ENCODE peak calls at places on chromosomes 13 and 19, in five cellular contexts. K, X, W, I and H are unnamed samples.

GRCh38 chr13:112968380-112968909 is 569 bp upstream of the MCF2L start:
- DNase-seq in K (no peak), X (peak), W (no peak), I (no peak), H (peak)

GRCh38 chr13:111951982-111952565 is 114.9 kb upstream of the SOX1 start:
- DNase-seq in K (no peak), X (peak), W (no peak), I (no peak), H (no peak)

GRCh38 chr13:50950808-50951207 is 41.2 kb downstream of the RNASEH2B start:
- DNase-seq in K (no peak), X (no peak), W (no peak), I (no peak), H (no peak)

GRCh38 chr13:42229287-42229686 is 42.7 kb upstream of the AKAP11 start:
- DNase-seq in K (no peak), X (no peak), W (no peak), I (no peak), H (no peak)

GRCh38 chr13:94063096-94063495 is 416.4 kb downstream of the DCT start:
- DNase-seq in K (no peak), X (no peak), W (no peak), I (no peak), H (no peak)

GRCh38 chr13:40352385-40352778 is 314.1 kb downstream of the FOXO1 start:
- DNase-seq in K (no peak), X (peak), W (no peak), I (no peak), H (no peak)

GRCh38 chr19:4970558-4971423 is 1.9 kb downstream of the KDM4B start:
- DNase-seq in K (no peak), X (no peak), W (peak), I (no peak), H (no peak)

GRCh38 chr19:19488875-19489690 is 26.3 kb downstream of the TSSK6 start:
- DNase-seq in K (peak), X (peak), W (peak), I (peak), H (no peak)

GRCh38 chr13:99867535-99868271 is 103.9 kb downstream of the ZIC5 start:
- DNase-seq in K (no peak), X (no peak), W (no peak), I (no peak), H (no peak)

GRCh38 chr13:72726721-72727416 is 560 bp downstream of the MZT1 start:
- DNase-seq in K (peak), X (peak), W (peak), I (no peak), H (no peak)

GRCh38 chr13:114043421-114044053 is 69.7 kb upstream of the C13orf46 start:
- DNase-seq in K (peak), X (no peak), W (no peak), I (no peak), H (no peak)

GRCh38 chr13:74187564-74187963 is 53.4 kb upstream of the KLF12 start:
- DNase-seq in K (no peak), X (no peak), W (no peak), I (no peak), H (no peak)

GRCh38 chr19:49355890-49356289 is 6.3 kb downstream of the TEAD2 start:
- DNase-seq in K (no peak), X (no peak), W (no peak), I (no peak), H (no peak)

GRCh38 chr13:100484708-100485107 is 103.9 kb downstream of the GGACT start:
- DNase-seq in K (no peak), X (no peak), W (no peak), I (no peak), H (no peak)

GRCh38 chr13:96181886-96182285 is 92.0 kb downstream of the HS6ST3 start:
- DNase-seq in K (no peak), X (no peak), W (no peak), I (no peak), H (no peak)

GRCh38 chr13:60335531-60335930 is 61.5 kb upstream of the TDRD3 start:
- DNase-seq in K (no peak), X (no peak), W (no peak), I (no peak), H (no peak)

GRCh38 chr13:99971576-99972189 is at the start of gene ZIC5:
- DNase-seq in K (no peak), X (no peak), W (no peak), I (peak), H (no peak)

GRCh38 chr13:114146173-114146572 is 13.8 kb upstream of the RASA3 start:
- DNase-seq in K (no peak), X (no peak), W (no peak), I (no peak), H (no peak)

GRCh38 chr13:24982333-24982999 is 113.5 kb upstream of the PABPC3 start:
- DNase-seq in K (no peak), X (no peak), W (no peak), I (no peak), H (no peak)

GRCh38 chr13:50910483-50910805 is 853 bp downstream of the RNASEH2B start:
- DNase-seq in K (no peak), X (no peak), W (no peak), I (no peak), H (no peak)

GRCh38 chr13:47330031-47330430 is 433.2 kb upstream of the HTR2A start:
- DNase-seq in K (no peak), X (no peak), W (no peak), I (no peak), H (no peak)

GRCh38 chr19:40778865-40779284 is 828 bp downstream of the RAB4B start:
- DNase-seq in K (no peak), X (no peak), W (no peak), I (no peak), H (no peak)

GRCh38 chr13:86960876-86961275 is 710.3 kb upstream of the SLITRK5 start:
- DNase-seq in K (no peak), X (no peak), W (no peak), I (no peak), H (no peak)

GRCh38 chr19:40398417-40399056 is 8.6 kb upstream of the HIPK4 start:
- DNase-seq in K (peak), X (no peak), W (peak), I (no peak), H (peak)

GRCh38 chr19:574658-575526 is 2.5 kb downstream of the BSG start:
- DNase-seq in K (no peak), X (no peak), W (peak), I (no peak), H (no peak)

GRCh38 chr19:3444695-3445234 is 35.6 kb downstream of the SMIM24 start:
- DNase-seq in K (no peak), X (no peak), W (no peak), I (no peak), H (no peak)
- TF ChIP-seq POLR2AphosphoS5 in K (no peak), X (no peak), W (no peak), I (no peak), H (no peak)

DNA sequence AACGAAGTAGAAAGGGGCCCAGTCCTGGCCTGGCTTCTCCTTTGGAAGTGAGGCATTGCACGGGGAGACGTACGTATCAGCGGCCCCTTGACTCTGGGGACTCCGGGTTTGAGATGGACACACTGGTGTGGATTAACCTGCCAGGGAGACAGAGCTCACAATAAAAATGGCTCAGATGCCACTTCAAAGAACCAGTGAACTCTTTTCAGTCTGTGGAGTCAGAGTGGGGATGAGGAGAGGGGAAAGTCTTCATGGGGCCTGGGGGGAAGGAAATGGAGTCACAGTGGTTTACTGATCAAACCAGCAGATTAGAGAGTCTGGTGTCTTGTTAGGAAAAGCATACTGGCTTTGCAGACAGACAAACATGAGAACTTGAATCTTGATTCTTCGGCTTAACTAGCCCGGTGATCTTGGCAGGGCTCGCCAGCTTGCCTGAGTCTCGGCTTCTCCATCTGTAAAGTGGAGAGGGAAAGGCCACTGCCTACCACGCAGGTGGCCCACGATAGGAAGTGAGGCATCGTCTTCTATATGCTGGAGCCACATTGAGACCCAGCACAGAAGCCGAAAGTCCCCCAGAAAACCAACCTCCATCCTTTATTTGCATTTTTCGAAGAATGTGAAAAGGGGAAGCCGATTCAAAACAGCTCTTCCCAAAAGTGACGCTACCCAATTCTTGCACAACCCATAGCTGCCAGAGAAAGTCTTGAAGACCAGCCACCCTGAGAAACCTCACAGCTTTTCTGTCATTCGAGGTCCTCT is at the start of gene FFAR1:
- DNase-seq in K (peak), X (peak), W (no peak), I (no peak), H (no peak)
- TF ChIP-seq POLR2A in K (peak), X (no peak), W (no peak), I (no peak), H (no peak)

GRCh38 chr13:44978328-44978727 is 10.9 kb downstream of the NUFIP1 start:
- DNase-seq in K (no peak), X (no peak), W (no peak), I (no peak), H (no peak)
- TF ChIP-seq POLR2AphosphoS5 in K (no peak), X (no peak), W (no peak), I (no peak), H (no peak)

GRCh38 chr19:45406165-45406956 is at the start of gene POLR1G:
- DNase-seq in K (peak), X (peak), W (peak), I (no peak), H (peak)
- TF ChIP-seq POLR2A in K (peak), X (no peak), W (peak), I (peak), H (peak)

DNA sequence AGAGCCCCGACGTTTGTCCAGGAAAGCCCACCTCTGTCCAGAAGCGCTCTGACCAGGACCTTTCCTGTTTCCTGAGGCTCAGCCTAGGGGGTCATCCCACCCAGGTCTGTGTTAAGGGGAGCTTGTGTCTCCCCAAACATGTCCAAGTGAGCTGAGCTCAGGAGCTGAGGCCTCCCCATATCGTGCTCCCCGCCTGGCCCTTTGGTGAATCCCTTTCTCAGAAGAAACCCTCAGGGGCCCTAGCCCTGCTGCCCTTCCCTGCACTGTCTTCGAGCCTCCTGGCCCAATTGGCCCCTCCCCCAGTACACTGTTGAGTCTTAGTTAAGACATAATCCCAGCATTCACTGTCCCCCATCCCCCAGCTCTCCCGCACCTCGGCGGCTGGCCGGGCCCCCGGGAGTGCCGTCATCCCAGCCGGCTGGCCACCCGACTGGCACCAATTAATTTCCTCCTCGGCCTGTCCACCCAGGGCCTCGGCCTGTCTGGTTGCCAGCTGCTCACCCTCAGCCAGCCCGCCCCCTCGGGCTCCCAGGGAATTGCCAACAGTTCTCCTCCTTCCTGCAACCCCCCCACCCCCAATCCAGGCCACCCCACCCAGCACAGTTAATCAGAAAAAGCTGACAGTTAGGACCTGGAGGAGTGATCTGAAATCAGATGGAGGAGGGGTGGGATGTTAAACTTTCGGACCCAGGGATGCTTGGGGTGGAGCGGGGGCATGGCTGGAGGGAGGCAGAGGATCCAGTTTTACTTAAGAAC is 13.6 kb downstream of the IER2 start:
- DNase-seq in K (no peak), X (peak), W (peak), I (no peak), H (peak)
- TF ChIP-seq POLR2AphosphoS5 in K (no peak), X (no peak), W (no peak), I (peak), H (peak)

GRCh38 chr19:38721977-38722773 is 22.1 kb downstream of the CAPN12 start:
- DNase-seq in K (no peak), X (no peak), W (no peak), I (no peak), H (no peak)

GRCh38 chr19:38722947-38723605 is 21.2 kb downstream of the CAPN12 start:
- DNase-seq in K (no peak), X (no peak), W (no peak), I (no peak), H (no peak)

GRCh38 chr19:38725469-38726283 is 18.6 kb downstream of the CAPN12 start:
- DNase-seq in K (no peak), X (no peak), W (no peak), I (no peak), H (no peak)

GRCh38 chr19:38724380-38724854 is 19.9 kb downstream of the CAPN12 start:
- DNase-seq in K (no peak), X (no peak), W (no peak), I (no peak), H (no peak)

GRCh38 chr19:38723606-38724379 is 20.5 kb downstream of the CAPN12 start:
- DNase-seq in K (no peak), X (no peak), W (no peak), I (no peak), H (no peak)
- TF ChIP-seq POLR2A in K (no peak), X (no peak), W (no peak), I (no peak), H (no peak)

GRCh38 chr19:11480081-11480926 is 542 bp downstream of the ELAVL3 start:
- DNase-seq in K (no peak), X (no peak), W (peak), I (no peak), H (no peak)

GRCh38 chr19:11483176-11484111 is 2.6 kb upstream of the ELAVL3 start:
- DNase-seq in K (no peak), X (no peak), W (peak), I (no peak), H (no peak)

GRCh38 chr19:11482384-11483050 is 1.7 kb upstream of the ELAVL3 start:
- DNase-seq in K (peak), X (peak), W (peak), I (peak), H (peak)

GRCh38 chr19:11480927-11481776 is at the start of gene ELAVL3:
- DNase-seq in K (no peak), X (no peak), W (peak), I (no peak), H (no peak)

GRCh38 chr19:11481777-11482383 is 1.0 kb upstream of the ELAVL3 start:
- DNase-seq in K (peak), X (no peak), W (peak), I (peak), H (peak)
- TF ChIP-seq POLR2AphosphoS5 in K (no peak), X (no peak), W (no peak), I (no peak), H (peak)